ENCODE peak calls at places on chromosomes 7 and 10, in five cellular contexts. L, R, P, Z and S are unnamed samples.

GRCh38 chr10:63977329-63977923 is 456.2 kb downstream of the REEP3 start:
- DNase-seq in L (peak; percentile 29), R (peak; percentile 3), P (peak; percentile 10), Z (peak; percentile 71), S (peak; percentile 11)

GRCh38 chr10:98186681-98187080 is 52.2 kb downstream of the R3HCC1L start:
- DNase-seq in R (no peak), P (no peak), L (no peak), Z (no peak), S (no peak)

GRCh38 chr10:33952692-33953360 is 618.4 kb upstream of the NRP1 start:
- DNase-seq in P (no peak), L (no peak), R (no peak), Z (no peak), S (no peak)

GRCh38 chr7:155852426-155853301 is 40.4 kb upstream of the SHH start:
- DNase-seq in Z (no peak), P (no peak), R (no peak), L (no peak), S (no peak)

GRCh38 chr7:85213500-85213899 is 26.6 kb upstream of the SEMA3D start:
- DNase-seq in R (no peak), P (no peak), Z (no peak), L (no peak), S (no peak)

GRCh38 chr10:15737635-15738034 is 17.9 kb upstream of the ITGA8 start:
- DNase-seq in L (no peak), Z (no peak), R (no peak), P (no peak), S (no peak)

GRCh38 chr7:2172311-2173183 is 60.2 kb downstream of the MAD1L1 start:
- DNase-seq in Z (no peak), P (no peak), R (no peak), L (no peak), S (no peak)

GRCh38 chr7:128209229-128210035 is 31.6 kb upstream of the LEP start:
- DNase-seq in L (peak; percentile 60), Z (peak; percentile 87), R (peak; percentile 51), P (peak; percentile 70), S (peak; percentile 50)

GRCh38 chr10:130493021-130493420 is 356.8 kb downstream of the GLRX3 start:
- DNase-seq in P (no peak), R (no peak), Z (no peak), L (no peak), S (no peak)

GRCh38 chr10:77319557-77319956 is 318.1 kb downstream of the KCNMA1 start:
- DNase-seq in L (no peak), P (no peak), Z (no peak), R (no peak), S (no peak)

GRCh38 chr10:62545667-62546066 is 171.5 kb downstream of the ZNF365 start:
- DNase-seq in R (no peak), Z (no peak), P (no peak), L (no peak), S (no peak)

GRCh38 chr10:49634053-49634660 is 20.3 kb downstream of the CHAT start:
- DNase-seq in P (no peak), Z (no peak), L (no peak), R (no peak), S (no peak)

GRCh38 chr10:490891-491571 is 198.4 kb downstream of the DIP2C start:
- DNase-seq in L (no peak), Z (peak; percentile 62), P (no peak), R (no peak), S (no peak)

GRCh38 chr10:132707776-132708171 is 78.2 kb downstream of the NKX6-2 start:
- DNase-seq in Z (no peak), P (no peak), L (no peak), R (no peak), S (no peak)

GRCh38 chr10:43222296-43222695 is 44.6 kb downstream of the RASGEF1A start:
- DNase-seq in Z (no peak), L (no peak), P (no peak), R (no peak), S (no peak)

GRCh38 chr7:56081626-56082340 is 11.0 kb downstream of the PHKG1 start:
- DNase-seq in Z (no peak), L (no peak), R (no peak), P (no peak), S (no peak)

GRCh38 chr7:51227861-51228260 is 88.7 kb downstream of the COBL start:
- DNase-seq in L (no peak), Z (no peak), R (no peak), P (no peak), S (no peak)

GRCh38 chr7:135692055-135692454 is 29.7 kb downstream of the STMP1 start:
- DNase-seq in L (no peak), R (no peak), Z (no peak), P (no peak), S (no peak)

GRCh38 chr7:140079121-140079536 is 16.4 kb upstream of the PARP12 start:
- DNase-seq in L (no peak), Z (peak; percentile 78), P (no peak), R (no peak), S (peak; percentile 54)

GRCh38 chr7:84106291-84106690 is 88.3 kb downstream of the SEMA3A start:
- DNase-seq in L (no peak), P (no peak), Z (no peak), R (no peak), S (no peak)

GRCh38 chr10:28669227-28670173 is 7.8 kb upstream of the BAMBI start:
- DNase-seq in P (no peak), L (no peak), R (no peak), Z (no peak), S (no peak)

GRCh38 chr10:52314822-52315552 is 906 bp downstream of the DKK1 start:
- DNase-seq in L (no peak), R (no peak), P (no peak), Z (no peak), S (no peak)